ENCODE peak calls at places on chromosomes 3 and 15, in six cellular contexts. P is psoas muscle, Q is kidney, X is IMR-90, R is right cardiac atrium, H is HCT116. E is an unnamed sample. For H3K4me1, the result is how much of the 10 kb centered on the place peaks cover.

GRCh38 chr3:67083277-67083676 is 85.2 kb downstream of the KBTBD8 start:
- DNase-seq in P (no peak), Q (no peak), X (peak), R (no peak), H (no peak), E (peak)

GRCh38 chr3:55159016-55159415 is 231.2 kb upstream of the LRTM1 start:
- DNase-seq in P (no peak), Q (no peak), X (no peak), R (no peak), H (no peak), E (no peak)

GRCh38 chr3:15409774-15410173 is 17.6 kb downstream of the METTL6 start:
- DNase-seq in P (no peak), Q (no peak), X (no peak), R (no peak), H (no peak), E (no peak)

GRCh38 chr3:115814006-115814405 is 190.7 kb downstream of the GAP43 start:
- DNase-seq in P (no peak), Q (no peak), X (no peak), R (no peak), H (no peak), E (no peak)

GRCh38 chr3:158103956-158104338 is 2.3 kb downstream of the SHOX2 start:
- DNase-seq in P (no peak), Q (no peak), X (no peak), R (peak), H (no peak), E (no peak)

GRCh38 chr3:105526349-105527111 is 159.8 kb downstream of the ALCAM start:
- DNase-seq in P (no peak), Q (no peak), X (peak), R (no peak), H (no peak), E (no peak)

GRCh38 chr15:95693917-95694316 is 636.6 kb upstream of the NR2F2 start:
- DNase-seq in P (no peak), Q (no peak), X (peak), R (no peak), H (no peak), E (no peak)

GRCh38 chr3:52792961-52793695 is 1.5 kb upstream of the ITIH3 start:
- DNase-seq in P (no peak), Q (no peak), X (no peak), R (no peak), H (no peak), E (peak)

GRCh38 chr3:146968204-146968651 is 363.1 kb upstream of the PLSCR5 start:
- DNase-seq in P (no peak), Q (no peak), X (peak), R (no peak), H (peak), E (no peak)

GRCh38 chr3:129461022-129461421 is 21.0 kb downstream of the IFT122 start:
- DNase-seq in P (no peak), Q (no peak), X (peak), R (no peak), H (no peak), E (no peak)

GRCh38 chr3:72683068-72683467 is 165.2 kb downstream of the SHQ1 start:
- DNase-seq in P (no peak), Q (no peak), X (no peak), R (no peak), H (no peak), E (no peak)

GRCh38 chr15:34318277-34319079 is 19.1 kb downstream of the SLC12A6 start:
- DNase-seq in P (no peak), Q (no peak), X (peak), R (peak), H (peak), E (no peak)

GRCh38 chr15:59199775-59200465 is 6.7 kb upstream of the LDHAL6B start:
- DNase-seq in P (no peak), Q (no peak), X (peak), R (no peak), H (peak), E (no peak)

GRCh38 chr3:171315101-171315500 is 145.1 kb downstream of the TNIK start:
- DNase-seq in P (no peak), Q (no peak), X (no peak), R (no peak), H (no peak), E (no peak)

GRCh38 chr15:53102483-53102882 is 312.3 kb upstream of the ONECUT1 start:
- DNase-seq in P (no peak), Q (no peak), X (no peak), R (no peak), H (no peak), E (no peak)

GRCh38 chr3:127803619-127804018 is 18.7 kb downstream of the MGLL start:
- DNase-seq in P (no peak), Q (no peak), X (peak), R (no peak), H (peak), E (no peak)

GRCh38 chr3:139689122-139689521 is 11.3 kb upstream of the NMNAT3 start:
- DNase-seq in P (no peak), Q (no peak), X (no peak), R (no peak), H (no peak), E (no peak)

GRCh38 chr3:143016321-143016972 is 15.1 kb downstream of the U2SURP start:
- DNase-seq in P (no peak), Q (no peak), X (no peak), R (no peak), H (no peak), E (no peak)

GRCh38 chr3:183988216-183988790 is 29.4 kb downstream of the ABCC5 start:
- DNase-seq in P (no peak), Q (no peak), X (peak), R (no peak), H (no peak), E (no peak)

GRCh38 chr15:51861557-51862350 is 32.3 kb downstream of the TMOD3 start:
- DNase-seq in P (no peak), Q (no peak), X (no peak), R (no peak), H (no peak), E (peak)

GRCh38 chr3:113263020-113263419 is 51.7 kb downstream of the BOC start:
- DNase-seq in P (no peak), Q (peak), X (no peak), R (no peak), H (no peak), E (no peak)

GRCh38 chr3:13420051-13420816 is at the start of gene NUP210:
- DNase-seq in P (peak), Q (peak), X (no peak), R (peak), H (no peak), E (no peak)

GRCh38 chr3:193800138-193801043 is 207.4 kb downstream of the OPA1 start:
- DNase-seq in P (no peak), Q (no peak), X (no peak), R (no peak), H (no peak), E (no peak)

GRCh38 chr15:35545316-35545824 is 595 bp downstream of the DPH6 start:
- DNase-seq in P (peak), Q (peak), X (peak), R (peak), H (peak), E (no peak)

GRCh38 chr3:29758108-29759020 is 477.5 kb downstream of the RBMS3 start:
- DNase-seq in P (no peak), Q (no peak), X (peak), R (no peak), H (no peak), E (no peak)

GRCh38 chr3:29759443-29760033 is 478.7 kb downstream of the RBMS3 start:
- DNase-seq in P (no peak), Q (no peak), X (peak), R (peak), H (no peak), E (no peak)

GRCh38 chr3:29755416-29755815 is 474.5 kb downstream of the RBMS3 start:
- DNase-seq in P (no peak), Q (no peak), X (no peak), R (no peak), H (no peak), E (no peak)

GRCh38 chr3:29757054-29757777 is 476.3 kb downstream of the RBMS3 start:
- DNase-seq in P (no peak), Q (no peak), X (peak), R (no peak), H (no peak), E (no peak)

DNA sequence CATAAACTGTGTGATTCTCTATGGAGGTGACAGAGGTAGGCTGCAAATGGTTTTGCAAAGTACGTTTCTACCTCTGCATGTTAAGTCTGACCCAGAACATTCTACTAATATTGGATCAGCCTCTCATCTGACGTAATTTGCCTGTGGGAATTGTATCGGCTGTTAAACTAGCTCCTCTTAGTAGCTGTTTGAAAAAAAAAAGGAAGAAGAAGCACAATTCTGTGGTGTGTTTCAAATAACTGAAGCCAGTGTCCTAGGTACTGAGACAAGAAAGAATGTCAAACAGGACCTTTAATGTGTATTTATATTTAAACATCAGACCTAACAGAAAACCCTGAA is 478.1 kb downstream of the RBMS3 start:
- DNase-seq in P (no peak), Q (no peak), X (peak), R (no peak), H (no peak), E (no peak)
- H3K4me1 ChIP-seq in P (under half), Q (under half), X (under half), R (under half), H (under half), E (under half)

GRCh38 chr15:27082526-27082925 is 111.5 kb downstream of the GABRG3 start:
- DNase-seq in P (no peak), Q (no peak), X (no peak), R (no peak), H (no peak), E (no peak)
- H3K27ac ChIP-seq in P (no peak), Q (no peak), X (no peak), R (no peak), H (no peak), E (no peak)

DNA sequence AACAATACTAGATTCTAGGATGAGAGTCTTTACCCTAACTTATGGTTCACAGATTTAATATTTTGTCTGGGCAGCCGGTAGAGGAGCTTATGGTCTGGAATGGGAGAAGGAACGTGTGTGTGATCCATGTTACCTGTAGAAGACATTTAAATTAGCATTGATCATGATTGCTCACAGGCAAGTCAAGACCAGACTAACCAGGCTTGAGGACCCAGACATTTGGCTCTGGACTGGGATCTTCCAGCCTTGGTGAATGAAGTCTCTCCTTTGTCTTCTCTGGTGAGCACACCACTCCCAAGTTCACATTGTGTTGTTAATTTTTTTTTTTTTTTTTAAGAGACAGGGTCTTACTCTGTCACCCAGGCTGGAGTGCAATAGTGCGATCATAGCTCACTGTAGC is 11.7 kb downstream of the ABHD2 start:
- DNase-seq in P (no peak), Q (no peak), X (no peak), R (no peak), H (no peak), E (no peak)
- H3K4me1 ChIP-seq in P (half or more), Q (under half), X (under half), R (under half), H (half or more), E (under half)

DNA sequence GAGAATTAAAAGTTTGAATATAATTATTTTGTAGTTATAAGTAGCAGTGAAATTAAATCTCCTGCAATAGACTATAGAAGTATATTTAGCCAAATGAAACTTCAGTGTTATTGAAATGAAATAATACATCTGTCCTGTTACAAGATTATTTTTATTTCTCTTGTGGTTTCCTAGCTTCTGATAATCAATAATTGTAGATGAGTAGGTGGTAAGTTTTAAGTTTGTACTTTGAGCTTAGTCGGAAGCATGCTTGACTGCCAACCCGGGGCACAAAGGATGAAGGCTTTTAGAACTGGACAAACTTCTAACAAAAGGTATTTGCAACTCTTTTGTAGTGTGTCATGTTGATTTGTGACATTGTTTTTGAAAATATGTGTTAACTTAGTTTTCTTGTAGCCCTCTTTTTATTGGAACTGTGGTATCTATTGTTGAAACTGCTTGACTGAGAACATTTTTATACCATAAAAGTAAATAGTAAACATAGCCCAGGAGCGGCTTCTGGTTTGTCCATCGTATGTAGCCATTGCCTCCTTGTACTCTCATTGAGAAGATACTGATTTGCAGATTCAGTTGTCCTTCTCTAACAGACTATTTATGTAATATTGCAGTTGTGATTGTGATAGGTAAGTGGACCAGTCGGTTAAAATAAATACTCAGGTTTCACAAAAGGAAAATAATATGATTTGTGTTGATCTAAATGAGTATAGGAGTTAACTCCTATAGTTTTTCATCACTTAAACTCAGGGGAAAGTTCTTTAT is 2.9 kb downstream of the CTNNB1 start:
- DNase-seq in P (no peak), Q (no peak), X (no peak), R (no peak), H (no peak), E (no peak)
- H3K27ac ChIP-seq in P (no peak), Q (peak), X (no peak), R (no peak), H (no peak), E (no peak)

GRCh38 chr3:37671000-37671483 is 190.6 kb upstream of the CTDSPL start:
- DNase-seq in P (no peak), Q (no peak), X (no peak), R (no peak), H (no peak), E (no peak)
- H3K4me1 ChIP-seq in P (under half), Q (under half), X (under half), R (under half), H (under half), E (under half)

GRCh38 chr3:111727843-111728565 is 131.1 kb upstream of the PHLDB2 start:
- DNase-seq in P (no peak), Q (no peak), X (no peak), R (no peak), H (no peak), E (no peak)

GRCh38 chr3:111723293-111723963 is 128.3 kb upstream of the ZBED2 start:
- DNase-seq in P (no peak), Q (no peak), X (peak), R (no peak), H (no peak), E (no peak)

GRCh38 chr3:111724694-111725093 is 129.5 kb upstream of the ZBED2 start:
- DNase-seq in P (no peak), Q (no peak), X (no peak), R (no peak), H (no peak), E (no peak)

GRCh38 chr3:111726788-111727305 is 131.7 kb upstream of the ZBED2 start:
- DNase-seq in P (no peak), Q (no peak), X (no peak), R (no peak), H (no peak), E (no peak)

GRCh38 chr3:111725706-111726105 is 130.6 kb upstream of the ZBED2 start:
- DNase-seq in P (no peak), Q (no peak), X (no peak), R (no peak), H (no peak), E (no peak)
- H3K27ac ChIP-seq in P (no peak), Q (no peak), X (no peak), R (no peak), H (no peak), E (no peak)

GRCh38 chr15:74787251-74788041 is 5.6 kb downstream of the CSK start:
- DNase-seq in P (peak), Q (peak), X (peak), R (peak), H (no peak), E (peak)

GRCh38 chr15:74789171-74789627 is 7.3 kb downstream of the CSK start:
- DNase-seq in P (no peak), Q (no peak), X (no peak), R (peak), H (no peak), E (no peak)

GRCh38 chr15:74788716-74789151 is 6.9 kb downstream of the CSK start:
- DNase-seq in P (no peak), Q (peak), X (no peak), R (no peak), H (no peak), E (peak)

GRCh38 chr15:74786659-74787165 is 4.8 kb downstream of the CSK start:
- DNase-seq in P (no peak), Q (peak), X (no peak), R (peak), H (no peak), E (no peak)

DNA sequence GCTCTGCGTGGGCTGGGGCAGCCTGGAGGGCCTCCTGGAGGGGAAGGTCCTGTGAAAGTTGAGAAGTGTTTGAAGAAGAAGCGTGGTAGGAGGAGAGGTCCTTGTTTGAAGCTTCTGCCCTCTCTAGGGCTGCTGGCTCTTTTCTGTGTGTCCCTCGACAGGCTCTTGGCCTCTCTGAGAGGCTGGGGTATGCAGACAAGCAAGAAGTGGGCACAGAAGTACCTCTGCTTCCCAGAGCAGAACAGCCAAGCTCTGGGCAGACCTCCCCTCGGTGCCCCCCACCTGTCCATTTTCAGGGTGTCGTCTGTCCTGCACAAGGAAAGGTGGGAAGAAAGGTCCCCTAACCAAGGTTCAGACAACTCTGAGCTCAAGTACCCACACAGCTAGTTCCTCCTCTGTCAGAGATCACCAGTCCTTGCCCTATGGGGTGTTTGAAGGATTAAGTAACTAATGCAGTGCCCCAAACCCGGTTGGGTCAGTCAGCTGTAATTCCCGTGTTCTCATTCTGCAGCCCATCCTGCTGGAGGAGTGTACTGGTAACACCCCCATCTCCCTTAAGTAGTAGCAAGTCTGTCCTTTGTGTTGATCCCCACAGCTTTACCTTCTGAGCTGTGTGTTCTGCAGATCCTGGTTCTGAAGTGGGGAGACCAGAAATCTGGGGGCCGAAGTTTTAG is 6.3 kb downstream of the CSK start:
- DNase-seq in P (no peak), Q (no peak), X (no peak), R (no peak), H (no peak), E (no peak)
- H3K4me1 ChIP-seq in P (half or more), Q (half or more), X (under half), R (under half), H (under half), E (half or more)

GRCh38 chr15:69317392-69317841 is 18.7 kb downstream of the PAQR5 start:
- DNase-seq in P (no peak), Q (peak), X (no peak), R (no peak), H (no peak), E (no peak)
- H3K27ac ChIP-seq in P (no peak), Q (peak), X (no peak), R (no peak), H (no peak), E (no peak)

GRCh38 chr3:11591401-11592266 is 52.1 kb downstream of the VGLL4 start:
- DNase-seq in P (peak), Q (peak), X (peak), R (peak), H (peak), E (no peak)

GRCh38 chr3:11589706-11590105 is 54.0 kb downstream of the VGLL4 start:
- DNase-seq in P (no peak), Q (no peak), X (no peak), R (no peak), H (no peak), E (no peak)

GRCh38 chr3:11591006-11591360 is 52.7 kb downstream of the VGLL4 start:
- DNase-seq in P (no peak), Q (no peak), X (peak), R (no peak), H (no peak), E (no peak)

GRCh38 chr3:11593318-11594034 is 50.2 kb downstream of the VGLL4 start:
- DNase-seq in P (no peak), Q (no peak), X (no peak), R (no peak), H (no peak), E (no peak)

GRCh38 chr3:11592460-11593298 is 51.0 kb downstream of the VGLL4 start:
- DNase-seq in P (no peak), Q (no peak), X (peak), R (no peak), H (no peak), E (no peak)
- H3K4me1 ChIP-seq in P (half or more), Q (under half), X (under half), R (under half), H (under half), E (under half)

DNA sequence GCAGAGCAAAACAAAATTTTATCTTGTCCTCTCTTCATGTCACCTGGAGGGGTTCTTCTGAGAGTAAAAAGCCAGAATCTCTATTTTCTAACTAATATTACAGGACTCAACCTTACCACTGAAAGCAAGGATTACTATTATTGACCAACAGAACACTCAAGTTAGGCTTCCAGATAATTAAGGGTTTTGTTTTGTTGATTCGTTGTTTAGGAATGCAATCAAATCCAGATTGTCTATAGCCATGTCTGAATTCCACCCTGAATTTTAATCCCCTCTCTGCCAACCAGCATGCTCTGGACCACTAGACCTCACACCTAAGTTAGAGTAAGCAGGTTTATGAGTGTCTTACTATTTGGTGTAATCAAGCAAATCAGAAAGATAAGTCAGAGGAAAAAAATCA is 90.7 kb downstream of the PEAK1 start:
- DNase-seq in P (no peak), Q (no peak), X (no peak), R (no peak), H (no peak), E (no peak)
- H3K27ac ChIP-seq in P (no peak), Q (no peak), X (no peak), R (no peak), H (no peak), E (no peak)